ENCODE peak calls at places on chromosomes 12 and 14, in ten cellular contexts. I is HCEC 1CT; U is type B pancreatic cell; R is AG09319; L is stomach; E is stimulated activated CD8-positive, alpha-beta memory T cell treated with anti-CD3 and anti-CD28 coated beads, Interleukin-15, amount 100 ng/mL, for 1 hour; W is GM13977; G is neural crest cell; Z is GM20000; D is activated CD4-positive, CD25-positive, alpha-beta regulatory T cell. Q is an unnamed sample.
A peak's percentile ranks its signal among the peaks of the same experiment; 100 is the strongest.

GRCh38 chr12:13436696-13437391 is 240.3 kb downstream of the EMP1 start:
- DNase-seq in Z (no peak), L (peak; percentile 73), W (no peak), G (no peak), D (no peak), U (no peak), R (no peak), I (no peak), E (no peak), Q (peak; percentile 5)

GRCh38 chr12:95259368-95259767 is 41.8 kb downstream of the VEZT start:
- DNase-seq in U (no peak), G (no peak), R (no peak), L (no peak), I (no peak), W (no peak), D (no peak), E (no peak), Z (no peak), Q (no peak)

GRCh38 chr14:37320106-37320505 is 122.4 kb downstream of the MIPOL1 start:
- DNase-seq in L (no peak), D (no peak), G (no peak), Z (no peak), U (no peak), W (no peak), R (no peak), E (no peak), I (peak; percentile 49), Q (no peak)

GRCh38 chr12:102474438-102475064 is 5.8 kb downstream of the IGF1 start:
- DNase-seq in E (no peak), Z (no peak), L (no peak), D (no peak), U (no peak), I (no peak), G (no peak), W (no peak), R (no peak), Q (no peak)

GRCh38 chr12:21183721-21184275 is 52.8 kb downstream of the SLCO1B1 start:
- DNase-seq in W (no peak), D (no peak), I (no peak), G (no peak), E (no peak), L (no peak), R (no peak), Z (no peak), U (no peak), Q (no peak)

GRCh38 chr12:1911598-1912575 is 6.6 kb downstream of the CACNA2D4 start:
- DNase-seq in D (no peak), R (no peak), U (peak; percentile 58), Z (peak; percentile 8), L (peak; percentile 15), W (no peak), G (no peak), E (no peak), I (no peak), Q (no peak)

GRCh38 chr12:57521475-57522018 is 1.1 kb upstream of the MBD6 start:
- DNase-seq in U (no peak), L (peak; percentile 48), W (no peak), R (no peak), I (no peak), Z (no peak), G (peak; percentile 28), D (no peak), E (no peak), Q (no peak)

GRCh38 chr12:20815573-20815972 is 5.1 kb downstream of the SLCO1B3 start:
- DNase-seq in D (no peak), Z (no peak), U (no peak), R (no peak), W (no peak), L (no peak), I (no peak), E (no peak), G (no peak), Q (no peak)

GRCh38 chr12:108854453-108855283 is 2.7 kb downstream of the SSH1 start:
- DNase-seq in R (peak; percentile 96), G (no peak), W (peak; percentile 57), I (peak; percentile 99), Z (peak; percentile 71), E (no peak), D (no peak), L (no peak), U (no peak), Q (peak; percentile 84)

GRCh38 chr12:85390281-85390680 is 110.3 kb downstream of the ALX1 start:
- DNase-seq in I (no peak), Z (no peak), E (no peak), W (no peak), D (no peak), R (no peak), U (no peak), L (no peak), G (no peak), Q (no peak)

Q was measured in GM12865.